ENCODE peak calls at places on chromosomes 3 and 15, in four cellular contexts. F is HFFc6, D is GM23248, I is amniotic stem cell. N is an unnamed sample.
A peak's percentile ranks its signal among the peaks of the same experiment; 100 is the strongest.

GRCh38 chr3:54853573-54854404 is 74.1 kb downstream of the LRTM1 start:
- DNase-seq in F (peak; percentile 38), D (peak; percentile 84), I (peak; percentile 56), N (peak; percentile 81)

GRCh38 chr3:175651716-175652115 is 792.6 kb downstream of the NAALADL2 start:
- DNase-seq in F (no peak), D (no peak), I (no peak), N (no peak)

GRCh38 chr3:155308831-155309230 is 15.3 kb upstream of the STRIT1 start:
- DNase-seq in F (no peak), D (peak; percentile 46), I (no peak), N (peak; percentile 33)

GRCh38 chr15:69996842-69997478 is 100.8 kb downstream of the TLE3 start:
- DNase-seq in F (no peak), D (no peak), I (no peak), N (no peak)

GRCh38 chr3:184485906-184486305 is 75.7 kb upstream of the EPHB3 start:
- DNase-seq in F (no peak), D (no peak), I (no peak), N (no peak)

GRCh38 chr15:66789029-66790025 is 87.3 kb downstream of the SMAD6 start:
- DNase-seq in F (peak; percentile 60), D (peak; percentile 83), I (peak; percentile 18), N (peak; percentile 54)

GRCh38 chr3:47370887-47371697 is 9.7 kb upstream of the PTPN23 start:
- DNase-seq in F (peak; percentile 16), D (peak; percentile 39), I (no peak), N (peak; percentile 20)

GRCh38 chr3:166593776-166594175 is 756.6 kb upstream of the BCHE start:
- DNase-seq in F (no peak), D (no peak), I (no peak), N (no peak)

GRCh38 chr15:60356832-60357231 is 41.0 kb downstream of the ANXA2 start:
- DNase-seq in F (no peak), D (peak; percentile 60), I (no peak), N (no peak)

GRCh38 chr3:58529516-58530353 is 7.3 kb downstream of the ACOX2 start:
- DNase-seq in F (no peak), D (peak; percentile 28), I (no peak), N (no peak)

GRCh38 chr3:139295040-139295439 is 48.8 kb upstream of the MRPS22 start:
- DNase-seq in F (no peak), D (peak; percentile 53), I (no peak), N (peak; percentile 69)

GRCh38 chr3:81443948-81444347 is 317.5 kb downstream of the GBE1 start:
- DNase-seq in F (peak; percentile 25), D (peak; percentile 83), I (no peak), N (no peak)

GRCh38 chr3:184688251-184688851 is 23.5 kb downstream of the MAGEF1 start:
- DNase-seq in F (peak; percentile 83), D (peak; percentile 83), I (no peak), N (peak; percentile 94)

GRCh38 chr3:45232531-45232930 is 6.4 kb upstream of the TMEM158 start:
- DNase-seq in F (no peak), D (no peak), I (no peak), N (no peak)

GRCh38 chr3:191366675-191367074 is 36.3 kb upstream of the UTS2B start:
- DNase-seq in F (peak; percentile 54), D (peak; percentile 52), I (no peak), N (peak; percentile 19)

GRCh38 chr3:155169221-155169620 is 89.1 kb downstream of the MME start:
- DNase-seq in F (no peak), D (no peak), I (no peak), N (no peak)

GRCh38 chr3:197700095-197700494 is 36.6 kb downstream of the RUBCN start:
- DNase-seq in F (peak; percentile 49), D (peak; percentile 6), I (no peak), N (no peak)

GRCh38 chr3:36932979-36933378 is 11.9 kb downstream of the TRANK1 start:
- DNase-seq in F (no peak), D (no peak), I (no peak), N (no peak)

GRCh38 chr3:126113733-126114132 is 29.8 kb upstream of the SLC41A3 start:
- DNase-seq in F (no peak), D (peak; percentile 32), I (no peak), N (no peak)

GRCh38 chr3:196357905-196358304 is 19.7 kb upstream of the TM4SF19 start:
- DNase-seq in F (no peak), D (no peak), I (no peak), N (no peak)

GRCh38 chr3:4956743-4957142 is 22.5 kb upstream of the BHLHE40 start:
- DNase-seq in F (no peak), D (no peak), I (no peak), N (no peak)

GRCh38 chr3:184439096-184439495 is 59.2 kb downstream of the CHRD start:
- DNase-seq in F (no peak), D (peak; percentile 36), I (no peak), N (no peak)

GRCh38 chr3:48125026-48125704 is 63.1 kb downstream of the CDC25A start:
- DNase-seq in F (no peak), D (peak; percentile 90), I (peak; percentile 61), N (no peak)

GRCh38 chr3:14440168-14440518 is 37.7 kb downstream of the SLC6A6 start:
- DNase-seq in F (no peak), D (no peak), I (no peak), N (no peak)

GRCh38 chr3:156024904-156025303 is 95.5 kb upstream of the KCNAB1 start:
- DNase-seq in F (no peak), D (peak; percentile 61), I (no peak), N (peak; percentile 24)